ENCODE peak calls at places on chromosomes 16 and 17, in five cellular contexts. One of them, this sample, is unnamed.

GRCh38 chr17:82713015-82713723 is 3.3 kb upstream of the FN3KRP start:
- DNase-seq in HFF-Myc: no peak
- DNase-seq in GM12865: no peak
- DNase-seq in fibroblast of lung: no peak
- DNase-seq in testis: no peak
- DNase-seq in this sample: no peak

GRCh38 chr17:45172232-45172540 is 10.5 kb downstream of the HEXIM2 start:
- DNase-seq in fibroblast of lung: no peak
- DNase-seq in GM12865: no peak
- DNase-seq in HFF-Myc: no peak
- DNase-seq in testis: no peak
- DNase-seq in this sample: no peak

GRCh38 chr16:74716355-74716754 is 15.7 kb upstream of the MLKL start:
- DNase-seq in HFF-Myc: no peak
- DNase-seq in fibroblast of lung: no peak
- DNase-seq in testis: no peak
- DNase-seq in GM12865: no peak
- DNase-seq in this sample: no peak

GRCh38 chr16:23357761-23358290 is 55.7 kb downstream of the SCNN1B start:
- DNase-seq in testis: no peak
- DNase-seq in HFF-Myc: no peak
- DNase-seq in GM12865: no peak
- DNase-seq in fibroblast of lung: no peak
- DNase-seq in this sample: no peak

GRCh38 chr17:72972263-72972951 is 120.1 kb downstream of the SLC39A11 start:
- DNase-seq in testis: no peak
- DNase-seq in GM12865: no peak
- DNase-seq in HFF-Myc: no peak
- DNase-seq in fibroblast of lung: no peak
- DNase-seq in this sample: no peak

GRCh38 chr17:79983456-79983855 is 52.2 kb downstream of the TBC1D16 start:
- DNase-seq in HFF-Myc: no peak
- DNase-seq in fibroblast of lung: peak
- DNase-seq in GM12865: no peak
- DNase-seq in testis: no peak
- DNase-seq in this sample: no peak

GRCh38 chr17:20091161-20092029 is 82.2 kb downstream of the SPECC1 start:
- DNase-seq in fibroblast of lung: peak
- DNase-seq in HFF-Myc: no peak
- DNase-seq in GM12865: no peak
- DNase-seq in testis: peak
- DNase-seq in this sample: no peak

GRCh38 chr17:74478369-74479100 is 12.1 kb downstream of the CD300A start:
- DNase-seq in testis: no peak
- DNase-seq in HFF-Myc: no peak
- DNase-seq in GM12865: peak
- DNase-seq in fibroblast of lung: no peak
- DNase-seq in this sample: no peak

GRCh38 chr16:17173134-17173729 is 297.5 kb downstream of the XYLT1 start:
- DNase-seq in GM12865: peak
- DNase-seq in fibroblast of lung: peak
- DNase-seq in HFF-Myc: no peak
- DNase-seq in testis: peak
- DNase-seq in this sample: no peak

GRCh38 chr17:76872221-76872873 is 4.1 kb downstream of the MGAT5B start:
- DNase-seq in fibroblast of lung: peak
- DNase-seq in GM12865: peak
- DNase-seq in HFF-Myc: peak
- DNase-seq in testis: no peak
- DNase-seq in this sample: no peak

GRCh38 chr17:40374965-40375498 is 10.5 kb upstream of the GJD3 start:
- DNase-seq in testis: peak
- DNase-seq in HFF-Myc: no peak
- DNase-seq in GM12865: no peak
- DNase-seq in fibroblast of lung: no peak
- DNase-seq in this sample: no peak

GRCh38 chr16:56869513-56870270 is 4.7 kb downstream of the SLC12A3 start:
- DNase-seq in fibroblast of lung: no peak
- DNase-seq in testis: no peak
- DNase-seq in GM12865: peak
- DNase-seq in HFF-Myc: no peak
- DNase-seq in this sample: peak
- TF ChIP-seq CTCF in fibroblast of lung: no peak
- TF ChIP-seq CTCF in testis: no peak
- TF ChIP-seq CTCF in GM12865: peak
- TF ChIP-seq CTCF in HFF-Myc: peak
- TF ChIP-seq CTCF in this sample: peak

GRCh38 chr16:88855736-88856121 is 1.0 kb downstream of the GALNS start:
- DNase-seq in GM12865: no peak
- DNase-seq in fibroblast of lung: no peak
- DNase-seq in HFF-Myc: no peak
- DNase-seq in testis: no peak
- DNase-seq in this sample: no peak
- H3K4me3 ChIP-seq in GM12865: peak
- H3K4me3 ChIP-seq in fibroblast of lung: peak
- H3K4me3 ChIP-seq in HFF-Myc: peak
- H3K4me3 ChIP-seq in testis: no peak
- H3K4me3 ChIP-seq in this sample: peak

GRCh38 chr17:16286947-16287562 is 66.2 kb downstream of the CENPV start:
- DNase-seq in HFF-Myc: no peak
- DNase-seq in fibroblast of lung: no peak
- DNase-seq in testis: no peak
- DNase-seq in GM12865: peak
- DNase-seq in this sample: no peak
- TF ChIP-seq CTCF in HFF-Myc: no peak
- TF ChIP-seq CTCF in fibroblast of lung: peak
- TF ChIP-seq CTCF in testis: no peak
- TF ChIP-seq CTCF in GM12865: peak
- TF ChIP-seq CTCF in this sample: peak

GRCh38 chr17:60086822-60087591 is 8.3 kb upstream of the HEATR6 start:
- DNase-seq in testis: no peak
- DNase-seq in HFF-Myc: no peak
- DNase-seq in fibroblast of lung: peak
- DNase-seq in GM12865: no peak
- DNase-seq in this sample: no peak
- H3K4me3 ChIP-seq in testis: no peak
- H3K4me3 ChIP-seq in HFF-Myc: no peak
- H3K4me3 ChIP-seq in fibroblast of lung: no peak
- H3K4me3 ChIP-seq in GM12865: no peak
- H3K4me3 ChIP-seq in this sample: no peak

GRCh38 chr16:53207810-53208752 is 153.3 kb downstream of the CHD9 start:
- DNase-seq in HFF-Myc: peak
- DNase-seq in fibroblast of lung: peak
- DNase-seq in testis: peak
- DNase-seq in GM12865: peak
- DNase-seq in this sample: peak
- TF ChIP-seq CTCF in HFF-Myc: peak
- TF ChIP-seq CTCF in fibroblast of lung: peak
- TF ChIP-seq CTCF in testis: peak
- TF ChIP-seq CTCF in GM12865: peak
- TF ChIP-seq CTCF in this sample: peak